ENCODE peak calls at places on chromosomes 16 and 17, in eight cellular contexts. C, S, Q, R, U, J, G and Y are unnamed samples.

GRCh38 chr17:21214777-21215541 is 998 bp upstream of the TMEM11 start:
- DNase-seq in C (no peak), S (no peak), Q (no peak), R (no peak), U (no peak), J (peak; percentile 65), G (no peak), Y (no peak)

GRCh38 chr16:8375208-8375607 is 215.1 kb downstream of the TMEM114 start:
- DNase-seq in C (no peak), S (no peak), Q (no peak), R (no peak), U (no peak), J (no peak), G (no peak), Y (no peak)

GRCh38 chr16:46908540-46909372 is 24.6 kb downstream of the GPT2 start:
- DNase-seq in C (peak; percentile 10), S (peak; percentile 57), Q (peak; percentile 4), R (peak; percentile 43), U (peak; percentile 61), J (peak; percentile 75), G (no peak), Y (no peak)

GRCh38 chr17:57609125-57609877 is 135.8 kb downstream of the CCDC182 start:
- DNase-seq in C (no peak), S (no peak), Q (no peak), R (no peak), U (no peak), J (no peak), G (no peak), Y (no peak)

GRCh38 chr17:31495049-31495885 is 103.8 kb downstream of the RAB11FIP4 start:
- DNase-seq in C (no peak), S (no peak), Q (no peak), R (no peak), U (no peak), J (no peak), G (no peak), Y (peak; percentile 91)

GRCh38 chr17:1491406-1492248 is 859 bp downstream of the MYO1C start:
- DNase-seq in C (no peak), S (peak; percentile 90), Q (no peak), R (no peak), U (no peak), J (peak; percentile 84), G (no peak), Y (no peak)

GRCh38 chr16:21684199-21684598 is 20.4 kb downstream of the OTOA start:
- DNase-seq in C (no peak), S (no peak), Q (no peak), R (no peak), U (no peak), J (peak; percentile 56), G (no peak), Y (no peak)

GRCh38 chr16:81937305-81938038 is 73.8 kb downstream of the SDR42E1 start:
- DNase-seq in C (no peak), S (no peak), Q (no peak), R (no peak), U (no peak), J (no peak), G (peak; percentile 4), Y (no peak)

GRCh38 chr16:88455610-88456355 is 2.7 kb downstream of the ZFPM1 start:
- DNase-seq in C (no peak), S (peak; percentile 91), Q (no peak), R (no peak), U (peak; percentile 43), J (no peak), G (no peak), Y (peak; percentile 27)

GRCh38 chr16:90077757-90078593 is 844 bp upstream of the PRDM7 start:
- DNase-seq in C (peak; percentile 45), S (no peak), Q (no peak), R (no peak), U (peak; percentile 42), J (no peak), G (peak; percentile 10), Y (peak; percentile 7)

GRCh38 chr17:47225436-47225858 is 16.3 kb downstream of the MYL4 start:
- DNase-seq in C (peak; percentile 20), S (no peak), Q (peak; percentile 89), R (peak; percentile 77), U (peak; percentile 96), J (peak; percentile 87), G (no peak), Y (no peak)

GRCh38 chr16:83532634-83533033 is 275.1 kb upstream of the HSBP1 start:
- DNase-seq in C (no peak), S (no peak), Q (no peak), R (no peak), U (no peak), J (no peak), G (no peak), Y (no peak)